ENCODE peak calls at places on chromosomes 16 and 17, in seven cellular contexts. K is ovary; I is CD8-positive, alpha-beta memory T cell; A is A673; H is substantia nigra; B is body of pancreas; L is foreskin keratinocyte. Z is an unnamed sample.

GRCh38 chr17:57735707-57736106 is 9.4 kb downstream of the CCDC182 start:
- DNase-seq in K (no peak), I (no peak), A (peak), H (no peak), B (no peak), L (no peak), Z (peak)

GRCh38 chr17:60094754-60095153 is 16.0 kb upstream of the HEATR6 start:
- DNase-seq in K (no peak), I (no peak), A (no peak), H (no peak), B (no peak), L (no peak), Z (no peak)

GRCh38 chr17:72440961-72441360 is 320.1 kb downstream of the SOX9 start:
- DNase-seq in K (no peak), I (no peak), A (no peak), H (no peak), B (no peak), L (no peak), Z (no peak)

GRCh38 chr17:61208301-61209098 is 191.1 kb upstream of the TBX2 start:
- DNase-seq in K (no peak), I (no peak), A (no peak), H (no peak), B (peak), L (no peak), Z (no peak)

GRCh38 chr16:57470683-57471082 is 8.2 kb downstream of the POLR2C start:
- DNase-seq in K (peak), I (no peak), A (no peak), H (no peak), B (peak), L (no peak), Z (no peak)

GRCh38 chr17:60333628-60334031 is 58.3 kb downstream of the USP32 start:
- DNase-seq in K (no peak), I (no peak), A (no peak), H (no peak), B (no peak), L (no peak), Z (no peak)

GRCh38 chr17:39486242-39486641 is 25.0 kb downstream of the CDK12 start:
- DNase-seq in K (no peak), I (no peak), A (no peak), H (no peak), B (no peak), L (peak), Z (no peak)

GRCh38 chr17:79242873-79243602 is 168.4 kb downstream of the ENGASE start:
- DNase-seq in K (no peak), I (no peak), A (no peak), H (no peak), B (no peak), L (no peak), Z (no peak)

GRCh38 chr16:80936410-80936809 is 70.3 kb downstream of the CMC2 start:
- DNase-seq in K (no peak), I (no peak), A (peak), H (no peak), B (no peak), L (no peak), Z (no peak)

GRCh38 chr17:45942284-45942683 is 47.9 kb downstream of the MAPT start:
- DNase-seq in K (peak), I (no peak), A (no peak), H (peak), B (peak), L (no peak), Z (no peak)

GRCh38 chr16:73047536-73048291 is at the start of gene ZFHX3:
- DNase-seq in K (peak), I (peak), A (peak), H (peak), B (peak), L (peak), Z (no peak)

GRCh38 chr16:13139661-13140241 is 238.4 kb downstream of the SHISA9 start:
- DNase-seq in K (no peak), I (no peak), A (no peak), H (no peak), B (no peak), L (no peak), Z (no peak)

GRCh38 chr16:61332461-61332860 is 703.8 kb downstream of the CDH8 start:
- DNase-seq in K (no peak), I (no peak), A (no peak), H (no peak), B (no peak), L (no peak), Z (no peak)

GRCh38 chr17:7240375-7240774 is 1.1 kb upstream of the PHF23 start:
- DNase-seq in K (no peak), I (no peak), A (no peak), H (no peak), B (no peak), L (no peak), Z (no peak)

GRCh38 chr17:80099291-80100034 is 1.9 kb upstream of the GAA start:
- DNase-seq in K (peak), I (no peak), A (no peak), H (no peak), B (no peak), L (no peak), Z (no peak)

GRCh38 chr16:57186630-57187507 is 740 bp downstream of the RSPRY1 start:
- DNase-seq in K (peak), I (peak), A (peak), H (no peak), B (peak), L (peak), Z (peak)

GRCh38 chr17:78412403-78412802 is 34.0 kb downstream of the PGS1 start:
- DNase-seq in K (no peak), I (no peak), A (no peak), H (no peak), B (no peak), L (no peak), Z (no peak)

GRCh38 chr17:606501-607243 is 108.0 kb downstream of the VPS53 start:
- DNase-seq in K (no peak), I (no peak), A (no peak), H (no peak), B (no peak), L (no peak), Z (no peak)

GRCh38 chr17:19651461-19652238 is 3.1 kb downstream of the ALDH3A2 start:
- DNase-seq in K (no peak), I (no peak), A (peak), H (no peak), B (no peak), L (peak), Z (no peak)

GRCh38 chr17:36068524-36068923 is 4.5 kb downstream of the CCL18 start:
- DNase-seq in K (no peak), I (no peak), A (no peak), H (no peak), B (no peak), L (no peak), Z (no peak)

GRCh38 chr17:56815711-56816110 is 18.0 kb downstream of the C17orf67 start:
- DNase-seq in K (no peak), I (no peak), A (no peak), H (no peak), B (no peak), L (no peak), Z (no peak)

GRCh38 chr17:4969551-4970231 is 2.1 kb upstream of the SPAG7 start:
- DNase-seq in K (no peak), I (no peak), A (no peak), H (no peak), B (no peak), L (no peak), Z (no peak)

GRCh38 chr17:50824429-50824828 is 11.0 kb upstream of the WFIKKN2 start:
- DNase-seq in K (no peak), I (no peak), A (no peak), H (no peak), B (no peak), L (no peak), Z (no peak)

GRCh38 chr17:17726721-17727060 is 45.4 kb downstream of the RAI1 start:
- DNase-seq in K (no peak), I (peak), A (no peak), H (no peak), B (no peak), L (no peak), Z (no peak)

GRCh38 chr17:39678340-39679116 is 9.3 kb downstream of the PGAP3 start:
- DNase-seq in K (no peak), I (no peak), A (no peak), H (no peak), B (no peak), L (no peak), Z (no peak)

GRCh38 chr17:54944796-54945195 is 23.7 kb downstream of the COX11 start:
- DNase-seq in K (no peak), I (no peak), A (no peak), H (no peak), B (no peak), L (no peak), Z (no peak)

GRCh38 chr16:66874079-66874775 is 6.1 kb upstream of the PDP2 start:
- DNase-seq in K (no peak), I (no peak), A (no peak), H (no peak), B (no peak), L (no peak), Z (no peak)

GRCh38 chr16:56888806-56889205 is 23.8 kb downstream of the SLC12A3 start:
- DNase-seq in K (no peak), I (no peak), A (no peak), H (no peak), B (no peak), L (no peak), Z (no peak)

GRCh38 chr16:82876951-82877350 is 250.2 kb downstream of the CDH13 start:
- DNase-seq in K (no peak), I (no peak), A (no peak), H (no peak), B (no peak), L (peak), Z (no peak)

GRCh38 chr17:36749493-36749892 is 148.1 kb downstream of the MRM1 start:
- DNase-seq in K (no peak), I (no peak), A (no peak), H (no peak), B (no peak), L (no peak), Z (no peak)

GRCh38 chr16:78988361-78988992 is 612.1 kb downstream of the MAF start:
- DNase-seq in K (no peak), I (no peak), A (peak), H (no peak), B (no peak), L (peak), Z (no peak)

GRCh38 chr17:1413281-1413791 is 13.3 kb upstream of the YWHAE start:
- DNase-seq in K (peak), I (no peak), A (no peak), H (no peak), B (peak), L (peak), Z (peak)

GRCh38 chr17:43389022-43389947 is 9.5 kb upstream of the ARL4D start:
- DNase-seq in K (peak), I (peak), A (peak), H (peak), B (peak), L (peak), Z (peak)

GRCh38 chr16:31090540-31090939 is 1.8 kb upstream of the PRSS53 start:
- DNase-seq in K (no peak), I (no peak), A (no peak), H (no peak), B (no peak), L (no peak), Z (no peak)

GRCh38 chr17:60169921-60170817 is 20.4 kb downstream of the CA4 start:
- DNase-seq in K (no peak), I (no peak), A (no peak), H (no peak), B (no peak), L (no peak), Z (no peak)

GRCh38 chr16:2664522-2665096 is 17.7 kb upstream of the KCTD5 start:
- DNase-seq in K (no peak), I (no peak), A (peak), H (no peak), B (peak), L (no peak), Z (no peak)

DNA sequence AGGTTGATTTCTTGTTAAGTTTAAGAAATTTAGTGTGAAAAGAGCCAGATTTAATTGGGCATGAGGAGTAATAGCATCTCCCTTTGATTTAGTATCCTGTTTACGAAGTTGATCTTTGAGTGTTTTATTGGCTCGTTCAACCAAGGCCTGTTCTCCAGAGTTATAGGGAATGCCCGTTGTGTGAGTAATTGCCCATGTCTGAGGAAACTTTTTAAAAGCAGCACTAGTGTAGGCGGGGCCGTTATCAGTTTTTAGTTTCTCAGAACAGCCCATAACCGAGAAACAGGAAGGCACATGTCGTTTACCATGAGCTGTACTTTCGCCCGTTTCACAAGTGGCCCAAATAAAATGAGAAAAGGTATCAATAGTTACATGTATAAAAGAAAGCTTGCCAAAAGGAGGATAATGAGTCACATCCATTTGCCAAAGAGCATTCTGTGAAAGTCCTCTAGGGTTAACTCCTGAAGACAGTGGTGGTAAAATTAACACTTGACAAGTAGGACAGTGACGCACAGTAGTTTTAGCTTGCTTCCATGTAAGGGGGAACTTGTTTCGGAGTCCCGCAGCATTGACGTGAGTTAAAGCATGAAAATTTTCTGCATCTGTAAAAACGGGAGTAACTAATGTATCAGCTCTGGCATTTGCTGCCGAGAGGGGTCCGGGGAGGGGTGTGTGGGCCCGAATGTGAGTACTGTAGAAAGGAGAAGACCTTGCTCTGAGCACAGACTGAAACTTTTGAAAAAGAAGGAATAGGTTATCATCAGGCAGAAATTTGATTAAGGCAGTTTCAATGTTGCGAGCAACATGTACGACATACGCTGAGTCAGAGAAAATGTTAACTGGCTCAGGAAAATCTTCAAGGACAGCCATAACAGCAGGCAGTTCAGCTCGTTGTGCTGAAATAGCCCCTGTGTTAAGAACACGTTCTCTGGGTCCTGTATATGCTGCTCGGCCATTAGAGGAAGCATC is 18.5 kb upstream of the KCTD5 start:
- DNase-seq in K (peak), I (no peak), A (peak), H (no peak), B (peak), L (peak), Z (peak)
- H3K27ac ChIP-seq in K (peak), I (peak), A (peak), H (no peak), B (peak), L (peak), Z (peak)

DNA sequence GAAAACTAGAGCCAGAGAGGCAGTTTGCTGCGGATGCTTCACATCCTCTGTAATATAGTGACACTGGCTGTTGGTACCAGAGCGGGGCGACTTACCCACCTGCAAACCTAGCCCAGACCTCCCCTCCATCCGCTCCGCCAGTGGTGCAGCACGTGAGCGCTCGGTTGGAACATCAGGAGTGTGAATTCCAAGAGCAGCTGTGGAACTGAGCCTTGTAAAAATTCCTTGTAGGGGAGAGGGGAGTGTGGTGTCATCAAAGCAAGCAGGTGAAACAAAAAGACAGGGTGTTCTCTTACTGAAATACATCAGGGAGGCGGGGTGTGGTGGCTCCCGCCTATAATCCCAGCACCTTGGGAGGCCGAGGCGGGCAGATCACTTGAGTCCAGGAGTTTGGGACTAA is 51.3 kb downstream of the CCDC42 start:
- DNase-seq in K (no peak), I (no peak), A (no peak), H (no peak), B (no peak), L (no peak), Z (no peak)
- H3K27ac ChIP-seq in K (no peak), I (no peak), A (no peak), H (no peak), B (no peak), L (no peak), Z (no peak)

DNA sequence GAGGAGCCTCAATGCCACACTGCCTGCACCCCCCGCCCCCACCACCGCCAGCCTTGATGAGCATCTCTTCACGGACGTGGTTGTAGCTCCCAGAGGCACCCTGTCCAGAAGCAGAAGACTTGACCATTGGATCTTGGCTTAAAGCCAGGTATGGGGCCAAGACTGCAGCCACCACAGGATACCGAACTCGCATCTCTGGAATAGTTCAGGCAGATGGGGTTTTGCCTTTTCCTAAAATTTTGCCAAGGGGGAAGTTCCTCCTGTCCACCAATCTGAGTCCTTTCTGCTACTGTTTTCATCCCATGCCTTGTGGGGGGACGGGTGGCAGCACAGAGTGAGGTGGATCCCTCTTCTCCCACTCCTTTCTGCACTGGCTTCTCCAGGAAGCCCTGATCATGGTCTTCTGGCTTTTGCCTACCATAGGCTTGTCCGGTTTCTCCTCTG is 939 bp downstream of the CORO6 start:
- DNase-seq in K (no peak), I (no peak), A (no peak), H (no peak), B (no peak), L (no peak), Z (no peak)
- H3K27ac ChIP-seq in K (no peak), I (no peak), A (no peak), H (no peak), B (no peak), L (peak), Z (peak)

DNA sequence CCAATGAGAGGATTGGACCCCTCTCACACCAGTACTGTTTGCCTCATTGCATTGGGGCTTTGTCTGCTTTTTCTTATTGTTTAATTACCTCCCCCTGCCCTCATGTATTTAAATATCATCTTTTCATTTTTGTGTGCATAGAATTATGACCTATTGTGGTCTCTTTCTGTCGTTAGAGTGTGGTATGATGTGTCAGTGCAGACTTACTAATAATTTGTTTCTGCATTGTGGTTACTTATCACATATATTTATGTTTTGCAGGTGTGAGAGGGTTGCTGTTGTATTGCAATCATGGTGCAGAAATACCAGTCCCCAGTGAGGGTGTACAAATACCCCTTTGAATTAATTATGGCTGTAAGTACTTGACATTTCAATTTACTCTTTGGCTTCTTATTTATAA is 2.5 kb downstream of the SEC14L1 start:
- DNase-seq in K (no peak), I (no peak), A (no peak), H (no peak), B (no peak), L (no peak), Z (no peak)
- H3K27ac ChIP-seq in K (no peak), I (no peak), A (no peak), H (peak), B (no peak), L (no peak), Z (no peak)

GRCh38 chr16:85228463-85228862 is 116.2 kb upstream of the CIBAR2 start:
- DNase-seq in K (no peak), I (no peak), A (no peak), H (no peak), B (no peak), L (no peak), Z (no peak)
- H3K27ac ChIP-seq in K (no peak), I (no peak), A (no peak), H (no peak), B (no peak), L (no peak), Z (no peak)

GRCh38 chr17:41404024-41404651 is 6.7 kb upstream of the KRT31 start:
- DNase-seq in K (no peak), I (no peak), A (no peak), H (no peak), B (no peak), L (peak), Z (peak)
- H3K27ac ChIP-seq in K (no peak), I (no peak), A (no peak), H (no peak), B (no peak), L (peak), Z (peak)

GRCh38 chr16:11868412-11868980 is 17.2 kb upstream of the RSL1D1 start:
- DNase-seq in K (no peak), I (no peak), A (no peak), H (no peak), B (no peak), L (no peak), Z (no peak)
- H3K27ac ChIP-seq in K (no peak), I (no peak), A (no peak), H (no peak), B (no peak), L (no peak), Z (peak)

Z was measured in RWPE1.